ENCODE peak calls at places on chromosomes 1 and 21, in five cellular contexts. One of them, this sample, is unnamed.

GRCh38 chr1:218754477-218754876 is 409.3 kb downstream of the TGFB2 start:
- DNase-seq in PC-9: no peak
- DNase-seq in MM.1S: peak; percentile 16
- DNase-seq in H9: no peak
- DNase-seq in OCI-LY7: no peak
- DNase-seq in this sample: no peak

GRCh38 chr1:111448482-111448917 is 556 bp downstream of the WDR77 start:
- DNase-seq in PC-9: peak; percentile 18
- DNase-seq in MM.1S: no peak
- DNase-seq in H9: no peak
- DNase-seq in OCI-LY7: peak; percentile 23
- DNase-seq in this sample: no peak

GRCh38 chr1:197944485-197944884 is 27.3 kb downstream of the LHX9 start:
- DNase-seq in PC-9: no peak
- DNase-seq in MM.1S: no peak
- DNase-seq in H9: no peak
- DNase-seq in OCI-LY7: no peak
- DNase-seq in this sample: no peak

GRCh38 chr1:113253979-113254378 is 136.3 kb upstream of the MAGI3 start:
- DNase-seq in PC-9: no peak
- DNase-seq in MM.1S: no peak
- DNase-seq in H9: no peak
- DNase-seq in OCI-LY7: no peak
- DNase-seq in this sample: no peak

GRCh38 chr1:61083014-61083798 is 845 bp downstream of the NFIA start:
- DNase-seq in PC-9: peak; percentile 28
- DNase-seq in MM.1S: no peak
- DNase-seq in H9: no peak
- DNase-seq in OCI-LY7: peak; percentile 18
- DNase-seq in this sample: no peak

GRCh38 chr1:234780112-234780511 is 170.1 kb upstream of the IRF2BP2 start:
- DNase-seq in PC-9: no peak
- DNase-seq in MM.1S: no peak
- DNase-seq in H9: no peak
- DNase-seq in OCI-LY7: no peak
- DNase-seq in this sample: no peak

GRCh38 chr1:3053986-3054385 is 15.0 kb upstream of the PRDM16 start:
- DNase-seq in PC-9: no peak
- DNase-seq in MM.1S: no peak
- DNase-seq in H9: no peak
- DNase-seq in OCI-LY7: no peak
- DNase-seq in this sample: no peak

GRCh38 chr1:101144868-101145808 is 91.7 kb upstream of the S1PR1 start:
- DNase-seq in PC-9: no peak
- DNase-seq in MM.1S: no peak
- DNase-seq in H9: no peak
- DNase-seq in OCI-LY7: no peak
- DNase-seq in this sample: no peak

GRCh38 chr1:31736675-31737074 is 27.5 kb downstream of the ADGRB2 start:
- DNase-seq in PC-9: no peak
- DNase-seq in MM.1S: no peak
- DNase-seq in H9: no peak
- DNase-seq in OCI-LY7: no peak
- DNase-seq in this sample: no peak

GRCh38 chr1:50333595-50333974 is 89.7 kb downstream of the DMRTA2 start:
- DNase-seq in PC-9: no peak
- DNase-seq in MM.1S: peak; percentile 80
- DNase-seq in H9: peak; percentile 78
- DNase-seq in OCI-LY7: peak; percentile 51
- DNase-seq in this sample: peak; percentile 2

GRCh38 chr1:45221716-45222115 is 15.3 kb upstream of the ZSWIM5 start:
- DNase-seq in PC-9: peak; percentile 58
- DNase-seq in MM.1S: no peak
- DNase-seq in H9: no peak
- DNase-seq in OCI-LY7: no peak
- DNase-seq in this sample: peak; percentile 51

GRCh38 chr1:41823453-41823852 is 95.3 kb downstream of the HIVEP3 start:
- DNase-seq in PC-9: peak; percentile 54
- DNase-seq in MM.1S: no peak
- DNase-seq in H9: peak; percentile 91
- DNase-seq in OCI-LY7: no peak
- DNase-seq in this sample: no peak

GRCh38 chr1:63323866-63324778 is 1.8 kb downstream of the FOXD3 start:
- DNase-seq in PC-9: no peak
- DNase-seq in MM.1S: no peak
- DNase-seq in H9: peak; percentile 31
- DNase-seq in OCI-LY7: no peak
- DNase-seq in this sample: no peak

GRCh38 chr21:37435120-37435519 is 68.5 kb downstream of the DYRK1A start:
- DNase-seq in PC-9: no peak
- DNase-seq in MM.1S: no peak
- DNase-seq in H9: peak; percentile 79
- DNase-seq in OCI-LY7: no peak
- DNase-seq in this sample: peak; percentile 99

GRCh38 chr1:20278692-20279130 is 12.0 kb upstream of the VWA5B1 start:
- DNase-seq in PC-9: no peak
- DNase-seq in MM.1S: no peak
- DNase-seq in H9: peak; percentile 66
- DNase-seq in OCI-LY7: peak; percentile 60
- DNase-seq in this sample: no peak

GRCh38 chr1:100909018-100909417 is 13.1 kb downstream of the SLC30A7 start:
- DNase-seq in PC-9: no peak
- DNase-seq in MM.1S: no peak
- DNase-seq in H9: no peak
- DNase-seq in OCI-LY7: no peak
- DNase-seq in this sample: no peak

GRCh38 chr21:45767071-45768006 is 123.8 kb downstream of the PCBP3 start:
- DNase-seq in PC-9: no peak
- DNase-seq in MM.1S: no peak
- DNase-seq in H9: no peak
- DNase-seq in OCI-LY7: no peak
- DNase-seq in this sample: peak; percentile 37

GRCh38 chr1:25473653-25474225 is 43.0 kb downstream of the MACO1 start:
- DNase-seq in PC-9: no peak
- DNase-seq in MM.1S: peak; percentile 66
- DNase-seq in H9: no peak
- DNase-seq in OCI-LY7: no peak
- DNase-seq in this sample: no peak

GRCh38 chr1:20698195-20698910 is 19.5 kb downstream of the KIF17 start:
- DNase-seq in PC-9: no peak
- DNase-seq in MM.1S: no peak
- DNase-seq in H9: no peak
- DNase-seq in OCI-LY7: no peak
- DNase-seq in this sample: peak; percentile 89

GRCh38 chr21:17513214-17514123 is 626 bp downstream of the CXADR start:
- DNase-seq in PC-9: peak; percentile 36
- DNase-seq in MM.1S: peak; percentile 37
- DNase-seq in H9: peak; percentile 36
- DNase-seq in OCI-LY7: peak; percentile 57
- DNase-seq in this sample: peak; percentile 61

GRCh38 chr1:9307303-9307702 is 14.6 kb downstream of the SPSB1 start:
- DNase-seq in PC-9: no peak
- DNase-seq in MM.1S: no peak
- DNase-seq in H9: no peak
- DNase-seq in OCI-LY7: no peak
- DNase-seq in this sample: no peak

GRCh38 chr1:226021406-226022200 is 22.5 kb upstream of the SDE2 start:
- DNase-seq in PC-9: no peak
- DNase-seq in MM.1S: no peak
- DNase-seq in H9: no peak
- DNase-seq in OCI-LY7: no peak
- DNase-seq in this sample: no peak

GRCh38 chr1:166032901-166033371 is 133.9 kb downstream of the FAM78B start:
- DNase-seq in PC-9: no peak
- DNase-seq in MM.1S: no peak
- DNase-seq in H9: no peak
- DNase-seq in OCI-LY7: no peak
- DNase-seq in this sample: no peak

GRCh38 chr1:221302357-221303147 is 423.3 kb downstream of the HLX start:
- DNase-seq in PC-9: no peak
- DNase-seq in MM.1S: no peak
- DNase-seq in H9: no peak
- DNase-seq in OCI-LY7: no peak
- DNase-seq in this sample: no peak

GRCh38 chr1:31572323-31573104 is 3.8 kb upstream of the TINAGL1 start:
- DNase-seq in PC-9: no peak
- DNase-seq in MM.1S: no peak
- DNase-seq in H9: no peak
- DNase-seq in OCI-LY7: no peak
- DNase-seq in this sample: peak; percentile 42

GRCh38 chr1:219927956-219928790 is at the start of gene SLC30A10:
- DNase-seq in PC-9: no peak
- DNase-seq in MM.1S: no peak
- DNase-seq in H9: peak; percentile 47
- DNase-seq in OCI-LY7: no peak
- DNase-seq in this sample: peak; percentile 37

GRCh38 chr1:225816643-225817538 is 7.0 kb downstream of the EPHX1 start:
- DNase-seq in PC-9: no peak
- DNase-seq in MM.1S: no peak
- DNase-seq in H9: no peak
- DNase-seq in OCI-LY7: no peak
- DNase-seq in this sample: peak; percentile 18

GRCh38 chr1:116290085-116290670 is 82.9 kb upstream of the ATP1A1 start:
- DNase-seq in PC-9: peak; percentile 23
- DNase-seq in MM.1S: no peak
- DNase-seq in H9: no peak
- DNase-seq in OCI-LY7: no peak
- DNase-seq in this sample: no peak

GRCh38 chr1:151763990-151764389 is 694 bp upstream of the MRPL9 start:
- DNase-seq in PC-9: no peak
- DNase-seq in MM.1S: no peak
- DNase-seq in H9: no peak
- DNase-seq in OCI-LY7: no peak
- DNase-seq in this sample: peak; percentile 1

GRCh38 chr1:22553104-22553880 is 10.0 kb upstream of the EPHA8 start:
- DNase-seq in PC-9: no peak
- DNase-seq in MM.1S: no peak
- DNase-seq in H9: no peak
- DNase-seq in OCI-LY7: no peak
- DNase-seq in this sample: no peak

GRCh38 chr1:22557341-22557950 is 5.8 kb upstream of the EPHA8 start:
- DNase-seq in PC-9: no peak
- DNase-seq in MM.1S: no peak
- DNase-seq in H9: no peak
- DNase-seq in OCI-LY7: no peak
- DNase-seq in this sample: peak; percentile 10

GRCh38 chr1:22555386-22555656 is 8.0 kb upstream of the EPHA8 start:
- DNase-seq in PC-9: no peak
- DNase-seq in MM.1S: no peak
- DNase-seq in H9: no peak
- DNase-seq in OCI-LY7: no peak
- DNase-seq in this sample: no peak

GRCh38 chr1:22553991-22554522 is 9.2 kb upstream of the EPHA8 start:
- DNase-seq in PC-9: no peak
- DNase-seq in MM.1S: no peak
- DNase-seq in H9: no peak
- DNase-seq in OCI-LY7: no peak
- DNase-seq in this sample: no peak

GRCh38 chr1:22556391-22557104 is 6.7 kb upstream of the EPHA8 start:
- DNase-seq in PC-9: no peak
- DNase-seq in MM.1S: no peak
- DNase-seq in H9: peak; percentile 91
- DNase-seq in OCI-LY7: no peak
- DNase-seq in this sample: no peak
- H2AFZ ChIP-seq in PC-9: no peak overlapping the region
- H2AFZ ChIP-seq in MM.1S: no peak overlapping the region
- H2AFZ ChIP-seq in H9: no peak overlapping the region
- H2AFZ ChIP-seq in OCI-LY7: no peak overlapping the region
- H2AFZ ChIP-seq in this sample: no peak overlapping the region

DNA sequence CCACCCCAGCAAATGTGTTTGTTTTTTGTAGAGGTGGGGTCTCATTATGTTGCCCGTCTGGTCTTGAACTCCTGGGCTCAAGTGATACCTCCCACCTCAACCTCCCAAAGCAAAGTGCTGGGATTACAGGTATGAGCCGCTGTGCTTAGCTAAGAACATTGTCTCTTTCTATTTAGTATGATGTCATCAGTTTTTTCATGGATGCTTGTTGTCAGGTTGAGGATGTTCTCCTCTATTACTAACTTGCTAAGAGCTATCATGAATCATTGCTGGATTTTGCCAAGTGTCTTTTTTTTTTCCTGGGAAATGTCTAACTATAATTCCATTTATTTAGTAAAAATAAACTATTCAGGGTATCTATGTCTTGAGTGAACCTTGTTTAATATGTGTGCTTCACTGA is 19.0 kb upstream of the MPC2 start:
- DNase-seq in PC-9: no peak
- DNase-seq in MM.1S: no peak
- DNase-seq in H9: no peak
- DNase-seq in OCI-LY7: no peak
- DNase-seq in this sample: no peak
- H2AFZ ChIP-seq in PC-9: no peak overlapping the region
- H2AFZ ChIP-seq in MM.1S: no peak overlapping the region
- H2AFZ ChIP-seq in H9: no peak overlapping the region
- H2AFZ ChIP-seq in OCI-LY7: no peak overlapping the region
- H2AFZ ChIP-seq in this sample: no peak overlapping the region

DNA sequence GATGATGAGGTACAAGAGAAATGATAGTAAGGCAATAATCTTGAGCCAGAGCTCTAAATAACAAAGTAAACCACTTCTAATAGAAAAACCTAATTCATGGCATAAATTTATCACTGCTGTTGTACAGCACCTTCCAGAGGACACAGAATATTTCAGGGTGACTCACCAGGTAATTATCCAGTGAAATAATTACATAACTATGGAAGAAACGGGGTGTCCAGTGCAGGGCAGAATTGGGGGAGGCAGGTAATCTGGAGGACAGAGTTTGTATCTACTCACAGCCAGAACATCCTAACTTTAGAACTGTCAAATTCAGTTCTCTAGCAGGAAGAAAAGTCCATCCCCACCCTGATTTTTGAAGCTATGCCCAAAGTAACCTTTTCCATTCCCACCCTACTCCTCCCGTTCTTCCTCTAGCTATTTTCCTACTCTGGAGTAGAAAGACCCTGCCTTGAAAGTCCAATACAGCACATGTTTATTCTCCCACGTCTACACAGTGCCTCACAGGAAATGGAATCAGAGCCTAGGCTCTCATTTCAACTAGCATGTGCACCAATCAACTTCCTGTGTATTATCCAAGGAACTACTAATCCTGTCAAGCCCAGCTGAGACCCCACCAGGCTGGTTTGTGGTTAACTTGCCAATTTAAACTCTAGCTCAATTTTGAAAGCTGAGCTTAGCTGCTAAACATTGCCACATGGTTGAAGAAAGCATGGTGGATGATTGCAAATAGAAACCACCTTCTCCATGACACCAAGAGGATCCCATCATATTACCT is 96.6 kb downstream of the PTPN14 start:
- DNase-seq in PC-9: peak; percentile 29
- DNase-seq in MM.1S: no peak
- DNase-seq in H9: no peak
- DNase-seq in OCI-LY7: no peak
- DNase-seq in this sample: peak; percentile 86
- H2AFZ ChIP-seq in PC-9: no peak overlapping the region
- H2AFZ ChIP-seq in MM.1S: no peak overlapping the region
- H2AFZ ChIP-seq in H9: no peak overlapping the region
- H2AFZ ChIP-seq in OCI-LY7: no peak overlapping the region
- H2AFZ ChIP-seq in this sample: no peak overlapping the region

GRCh38 chr1:26517766-26518049 is 11.9 kb upstream of the RPS6KA1 start:
- DNase-seq in PC-9: no peak
- DNase-seq in MM.1S: no peak
- DNase-seq in H9: no peak
- DNase-seq in OCI-LY7: no peak
- DNase-seq in this sample: no peak
- H2AFZ ChIP-seq in PC-9: no peak overlapping the region
- H2AFZ ChIP-seq in MM.1S: no peak overlapping the region
- H2AFZ ChIP-seq in H9: no peak overlapping the region
- H2AFZ ChIP-seq in OCI-LY7: no peak overlapping the region
- H2AFZ ChIP-seq in this sample: no peak overlapping the region

GRCh38 chr21:29096619-29097018 is 23.2 kb upstream of the CCT8 start:
- DNase-seq in PC-9: no peak
- DNase-seq in MM.1S: no peak
- DNase-seq in H9: no peak
- DNase-seq in OCI-LY7: no peak
- DNase-seq in this sample: no peak
- H2AFZ ChIP-seq in PC-9: no peak overlapping the region
- H2AFZ ChIP-seq in MM.1S: no peak overlapping the region
- H2AFZ ChIP-seq in H9: no peak overlapping the region
- H2AFZ ChIP-seq in OCI-LY7: no peak overlapping the region
- H2AFZ ChIP-seq in this sample: no peak overlapping the region

This sample was measured in fibroblast of lung.